ENCODE peak calls at places on chromosomes 6 and 20, in seven cellular contexts. W, F, G, V, O, L and K are unnamed samples.

GRCh38 chr6:75084872-75085381 is 120.9 kb downstream of the COL12A1 start:
- DNase-seq in W (no peak), F (no peak), G (no peak), V (no peak), O (no peak), L (no peak), K (no peak)

GRCh38 chr6:112934433-112935327 is 587.5 kb downstream of the RFPL4B start:
- DNase-seq in W (no peak), F (no peak), G (no peak), V (no peak), O (no peak), L (no peak), K (no peak)

GRCh38 chr6:74720923-74721322 is 484.9 kb downstream of the COL12A1 start:
- DNase-seq in W (no peak), F (no peak), G (no peak), V (no peak), O (no peak), L (no peak), K (no peak)

GRCh38 chr6:3205913-3206312 is 21.5 kb downstream of the TUBB2B start:
- DNase-seq in W (no peak), F (no peak), G (peak; percentile 19), V (no peak), O (peak; percentile 61), L (no peak), K (no peak)

GRCh38 chr20:63319164-63320040 is 26.4 kb downstream of the COL20A1 start:
- DNase-seq in W (no peak), F (no peak), G (no peak), V (no peak), O (no peak), L (no peak), K (no peak)

GRCh38 chr20:7673841-7674240 is 266.4 kb downstream of the HAO1 start:
- DNase-seq in W (no peak), F (no peak), G (no peak), V (no peak), O (no peak), L (no peak), K (no peak)

GRCh38 chr20:23047738-23048214 is 1.7 kb downstream of the THBD start:
- DNase-seq in W (no peak), F (no peak), G (no peak), V (no peak), O (no peak), L (no peak), K (no peak)

GRCh38 chr6:96898241-96898851 is 655 bp upstream of the NDUFAF4 start:
- DNase-seq in W (no peak), F (no peak), G (peak; percentile 50), V (no peak), O (no peak), L (no peak), K (no peak)

GRCh38 chr6:118696262-118696661 is 44.9 kb upstream of the CEP85L start:
- DNase-seq in W (no peak), F (no peak), G (no peak), V (no peak), O (no peak), L (no peak), K (no peak)

GRCh38 chr20:23118766-23119165 is 32.6 kb upstream of the CD93 start:
- DNase-seq in W (peak; percentile 80), F (no peak), G (no peak), V (no peak), O (no peak), L (no peak), K (no peak)

GRCh38 chr6:7939186-7939863 is 28.7 kb upstream of the TXNDC5 start:
- DNase-seq in W (no peak), F (no peak), G (no peak), V (no peak), O (no peak), L (no peak), K (no peak)

GRCh38 chr20:32585011-32585518 is at the start of gene NOL4L:
- DNase-seq in W (no peak), F (no peak), G (peak; percentile 42), V (peak; percentile 39), O (no peak), L (no peak), K (peak; percentile 20)